ENCODE peak calls at places on chromosomes 7 and 10, in four cellular contexts. One of them, this sample, is unnamed.

GRCh38 chr10:54577682-54578081 is 223.3 kb downstream of the PCDH15 start:
- DNase-seq in fibroblast of lung: no peak
- DNase-seq in IMR-90: no peak
- DNase-seq in mammary epithelial cell: no peak
- DNase-seq in this sample: no peak

GRCh38 chr7:22782616-22783232 is 39.9 kb downstream of the TOMM7 start:
- DNase-seq in fibroblast of lung: peak; percentile 37
- DNase-seq in mammary epithelial cell: peak; percentile 41
- DNase-seq in IMR-90: peak; percentile 54
- DNase-seq in this sample: peak; percentile 49

GRCh38 chr7:30634634-30635201 is 40.0 kb downstream of the GARS1 start:
- DNase-seq in fibroblast of lung: no peak
- DNase-seq in mammary epithelial cell: no peak
- DNase-seq in IMR-90: no peak
- DNase-seq in this sample: no peak

GRCh38 chr7:26159243-26159642 is 7.2 kb downstream of the NFE2L3 start:
- DNase-seq in fibroblast of lung: peak; percentile 55
- DNase-seq in IMR-90: no peak
- DNase-seq in mammary epithelial cell: no peak
- DNase-seq in this sample: no peak

GRCh38 chr7:158740013-158740656 is 35.5 kb upstream of the NCAPG2 start:
- DNase-seq in IMR-90: peak; percentile 91
- DNase-seq in fibroblast of lung: peak; percentile 95
- DNase-seq in mammary epithelial cell: peak; percentile 39
- DNase-seq in this sample: peak; percentile 85

GRCh38 chr10:115049957-115050356 is 43.2 kb upstream of the ATRNL1 start:
- DNase-seq in fibroblast of lung: peak; percentile 68
- DNase-seq in mammary epithelial cell: no peak
- DNase-seq in IMR-90: peak; percentile 8
- DNase-seq in this sample: peak; percentile 29

GRCh38 chr7:30413864-30414263 is 64.7 kb downstream of the NOD1 start:
- DNase-seq in IMR-90: no peak
- DNase-seq in mammary epithelial cell: no peak
- DNase-seq in fibroblast of lung: no peak
- DNase-seq in this sample: no peak

GRCh38 chr10:59057350-59057749 is 119.1 kb upstream of the PHYHIPL start:
- DNase-seq in IMR-90: no peak
- DNase-seq in mammary epithelial cell: no peak
- DNase-seq in fibroblast of lung: no peak
- DNase-seq in this sample: peak; percentile 31

GRCh38 chr7:139647812-139648616 is 124.5 kb downstream of the CLEC2L start:
- DNase-seq in fibroblast of lung: peak; percentile 33
- DNase-seq in IMR-90: peak; percentile 39
- DNase-seq in mammary epithelial cell: no peak
- DNase-seq in this sample: peak; percentile 18

GRCh38 chr10:49397036-49397999 is 1.4 kb upstream of the DRGX start:
- DNase-seq in IMR-90: no peak
- DNase-seq in fibroblast of lung: no peak
- DNase-seq in mammary epithelial cell: no peak
- DNase-seq in this sample: no peak

GRCh38 chr7:28672397-28672797 is 260.1 kb downstream of the CREB5 start:
- DNase-seq in mammary epithelial cell: no peak
- DNase-seq in IMR-90: no peak
- DNase-seq in fibroblast of lung: peak; percentile 18
- DNase-seq in this sample: no peak

GRCh38 chr7:136718191-136718590 is 150.3 kb upstream of the CHRM2 start:
- DNase-seq in IMR-90: no peak
- DNase-seq in mammary epithelial cell: no peak
- DNase-seq in fibroblast of lung: no peak
- DNase-seq in this sample: no peak

GRCh38 chr7:17401806-17402627 is 103.6 kb downstream of the AHR start:
- DNase-seq in IMR-90: no peak
- DNase-seq in mammary epithelial cell: no peak
- DNase-seq in fibroblast of lung: no peak
- DNase-seq in this sample: no peak

GRCh38 chr10:118471863-118472262 is 123.6 kb downstream of the PRLHR start:
- DNase-seq in mammary epithelial cell: peak; percentile 88
- DNase-seq in fibroblast of lung: peak; percentile 57
- DNase-seq in IMR-90: peak; percentile 44
- DNase-seq in this sample: peak; percentile 26

GRCh38 chr10:14386202-14386593 is 55.5 kb upstream of the FRMD4A start:
- DNase-seq in IMR-90: peak; percentile 96
- DNase-seq in mammary epithelial cell: peak; percentile 93
- DNase-seq in fibroblast of lung: peak; percentile 97
- DNase-seq in this sample: peak; percentile 84

GRCh38 chr7:24192053-24192452 is 91.9 kb upstream of the NPY start:
- DNase-seq in mammary epithelial cell: no peak
- DNase-seq in fibroblast of lung: peak; percentile 92
- DNase-seq in IMR-90: peak; percentile 5
- DNase-seq in this sample: no peak

GRCh38 chr10:50473756-50474155 is 150.0 kb downstream of the SGMS1 start:
- DNase-seq in IMR-90: no peak
- DNase-seq in fibroblast of lung: no peak
- DNase-seq in mammary epithelial cell: no peak
- DNase-seq in this sample: no peak

GRCh38 chr10:50471583-50471975 is 152.2 kb downstream of the SGMS1 start:
- DNase-seq in fibroblast of lung: no peak
- DNase-seq in mammary epithelial cell: no peak
- DNase-seq in IMR-90: no peak
- DNase-seq in this sample: no peak

GRCh38 chr10:50480054-50481007 is 143.4 kb downstream of the SGMS1 start:
- DNase-seq in IMR-90: no peak
- DNase-seq in mammary epithelial cell: no peak
- DNase-seq in fibroblast of lung: no peak
- DNase-seq in this sample: no peak

GRCh38 chr10:50472914-50473313 is 150.8 kb downstream of the SGMS1 start:
- DNase-seq in fibroblast of lung: no peak
- DNase-seq in IMR-90: no peak
- DNase-seq in mammary epithelial cell: no peak
- DNase-seq in this sample: no peak

DNA sequence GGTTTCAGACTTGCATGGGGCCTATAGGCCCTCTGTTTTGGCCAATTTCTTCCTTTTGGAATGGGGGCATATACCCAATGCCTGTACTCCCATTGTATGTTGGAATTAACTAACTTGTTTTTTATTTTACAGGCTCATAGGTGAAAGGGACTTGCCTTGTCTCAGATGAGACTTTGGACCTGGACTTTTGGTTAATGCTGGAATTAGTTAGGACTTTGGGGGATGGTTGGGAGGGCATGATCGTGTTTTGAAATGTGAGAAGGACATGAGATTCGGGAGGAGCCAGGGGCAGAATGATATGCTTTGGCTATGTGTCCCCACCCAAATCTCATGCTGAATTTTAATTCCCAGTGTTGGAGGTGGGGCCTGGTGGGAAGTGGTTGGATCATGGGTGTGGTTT is 146.5 kb downstream of the SGMS1 start:
- DNase-seq in mammary epithelial cell: no peak
- DNase-seq in IMR-90: no peak
- DNase-seq in fibroblast of lung: no peak
- DNase-seq in this sample: no peak
- H3K9me3 ChIP-seq in mammary epithelial cell: no peaks in the 10 kb centered on the region
- H3K9me3 ChIP-seq in IMR-90: no peaks in the 10 kb centered on the region
- H3K9me3 ChIP-seq in fibroblast of lung: no peaks in the 10 kb centered on the region
- H3K9me3 ChIP-seq in this sample: no peaks in the 10 kb centered on the region

DNA sequence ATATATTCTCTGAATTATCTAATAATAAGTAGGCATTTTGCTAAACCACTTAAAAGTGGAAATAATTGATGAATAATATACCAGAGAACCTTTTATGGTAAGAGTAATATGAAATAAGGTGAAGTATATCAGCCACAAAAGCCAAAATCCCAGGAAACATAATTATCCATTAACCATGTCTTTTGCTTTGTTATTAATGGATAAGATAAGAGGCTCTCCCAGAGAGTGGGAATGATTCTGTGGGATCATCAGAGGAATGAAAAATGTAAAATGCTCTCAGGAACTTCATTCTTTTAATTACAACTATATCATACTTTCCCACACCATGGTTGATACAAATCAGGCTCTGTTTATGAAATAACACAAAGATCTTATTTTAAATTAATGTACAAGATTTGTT is 391.7 kb upstream of the FZD8 start:
- DNase-seq in mammary epithelial cell: no peak
- DNase-seq in fibroblast of lung: no peak
- DNase-seq in IMR-90: no peak
- DNase-seq in this sample: no peak
- H3K27me3 ChIP-seq in mammary epithelial cell: no peaks in the 10 kb centered on the region
- H3K27me3 ChIP-seq in fibroblast of lung: no peaks in the 10 kb centered on the region
- H3K27me3 ChIP-seq in IMR-90: peaks cover 4% of the 10 kb centered on the region
- H3K27me3 ChIP-seq in this sample: no peaks in the 10 kb centered on the region

GRCh38 chr10:71742301-71743098 is 22.9 kb upstream of the C10orf105 start:
- DNase-seq in mammary epithelial cell: no peak
- DNase-seq in fibroblast of lung: no peak
- DNase-seq in IMR-90: no peak
- DNase-seq in this sample: no peak
- H3K4me3 ChIP-seq in mammary epithelial cell: no peak overlapping the region
- H3K4me3 ChIP-seq in fibroblast of lung: no peak overlapping the region
- H3K4me3 ChIP-seq in IMR-90: no peak overlapping the region
- H3K4me3 ChIP-seq in this sample: no peak overlapping the region

GRCh38 chr7:64494912-64495461 is 67.9 kb downstream of the ZNF680 start:
- DNase-seq in IMR-90: no peak
- DNase-seq in mammary epithelial cell: no peak
- DNase-seq in fibroblast of lung: no peak
- DNase-seq in this sample: peak; percentile 1
- H3K9me3 ChIP-seq in IMR-90: peaks cover 3% of the 10 kb centered on the region
- H3K9me3 ChIP-seq in mammary epithelial cell: peaks cover 13% of the 10 kb centered on the region
- H3K9me3 ChIP-seq in fibroblast of lung: no peaks in the 10 kb centered on the region
- H3K9me3 ChIP-seq in this sample: peaks cover 17% of the 10 kb centered on the region

GRCh38 chr7:1193593-1194424 is 33.8 kb upstream of the ZFAND2A start:
- DNase-seq in mammary epithelial cell: peak; percentile 39
- DNase-seq in fibroblast of lung: peak; percentile 29
- DNase-seq in IMR-90: peak; percentile 39
- DNase-seq in this sample: peak; percentile 71

GRCh38 chr7:1200045-1200444 is 32.6 kb upstream of the UNCX start:
- DNase-seq in IMR-90: peak; percentile 29
- DNase-seq in mammary epithelial cell: no peak
- DNase-seq in fibroblast of lung: peak; percentile 22
- DNase-seq in this sample: peak; percentile 39

GRCh38 chr7:1197997-1198632 is 34.6 kb upstream of the UNCX start:
- DNase-seq in mammary epithelial cell: peak; percentile 30
- DNase-seq in IMR-90: peak; percentile 94
- DNase-seq in fibroblast of lung: peak; percentile 79
- DNase-seq in this sample: peak; percentile 56

GRCh38 chr7:1192171-1192676 is 32.2 kb upstream of the ZFAND2A start:
- DNase-seq in fibroblast of lung: peak; percentile 76
- DNase-seq in IMR-90: peak; percentile 95
- DNase-seq in mammary epithelial cell: peak; percentile 59
- DNase-seq in this sample: peak; percentile 19

GRCh38 chr7:1196950-1197349 is 35.7 kb upstream of the UNCX start:
- DNase-seq in mammary epithelial cell: no peak
- DNase-seq in fibroblast of lung: no peak
- DNase-seq in IMR-90: no peak
- DNase-seq in this sample: no peak
- H3K27me3 ChIP-seq in mammary epithelial cell: peaks cover 3% of the 10 kb centered on the region
- H3K27me3 ChIP-seq in fibroblast of lung: peaks cover 4% of the 10 kb centered on the region
- H3K27me3 ChIP-seq in IMR-90: peaks cover 20% of the 10 kb centered on the region
- H3K27me3 ChIP-seq in this sample: peaks cover 34% of the 10 kb centered on the region

GRCh38 chr7:94656925-94657731 is 1.2 kb upstream of the SGCE start:
- DNase-seq in mammary epithelial cell: peak; percentile 40
- DNase-seq in fibroblast of lung: peak; percentile 41
- DNase-seq in IMR-90: peak; percentile 40
- DNase-seq in this sample: peak; percentile 55

GRCh38 chr7:94655884-94656657 is at the start of gene SGCE:
- DNase-seq in fibroblast of lung: peak; percentile 78
- DNase-seq in mammary epithelial cell: peak; percentile 71
- DNase-seq in IMR-90: peak; percentile 71
- DNase-seq in this sample: peak; percentile 78

GRCh38 chr7:94660006-94660405 is 4.1 kb upstream of the SGCE start:
- DNase-seq in fibroblast of lung: no peak
- DNase-seq in IMR-90: no peak
- DNase-seq in mammary epithelial cell: no peak
- DNase-seq in this sample: no peak

GRCh38 chr7:94656658-94656924 is 658 bp upstream of the SGCE start:
- DNase-seq in mammary epithelial cell: no peak
- DNase-seq in IMR-90: no peak
- DNase-seq in fibroblast of lung: no peak
- DNase-seq in this sample: no peak

DNA sequence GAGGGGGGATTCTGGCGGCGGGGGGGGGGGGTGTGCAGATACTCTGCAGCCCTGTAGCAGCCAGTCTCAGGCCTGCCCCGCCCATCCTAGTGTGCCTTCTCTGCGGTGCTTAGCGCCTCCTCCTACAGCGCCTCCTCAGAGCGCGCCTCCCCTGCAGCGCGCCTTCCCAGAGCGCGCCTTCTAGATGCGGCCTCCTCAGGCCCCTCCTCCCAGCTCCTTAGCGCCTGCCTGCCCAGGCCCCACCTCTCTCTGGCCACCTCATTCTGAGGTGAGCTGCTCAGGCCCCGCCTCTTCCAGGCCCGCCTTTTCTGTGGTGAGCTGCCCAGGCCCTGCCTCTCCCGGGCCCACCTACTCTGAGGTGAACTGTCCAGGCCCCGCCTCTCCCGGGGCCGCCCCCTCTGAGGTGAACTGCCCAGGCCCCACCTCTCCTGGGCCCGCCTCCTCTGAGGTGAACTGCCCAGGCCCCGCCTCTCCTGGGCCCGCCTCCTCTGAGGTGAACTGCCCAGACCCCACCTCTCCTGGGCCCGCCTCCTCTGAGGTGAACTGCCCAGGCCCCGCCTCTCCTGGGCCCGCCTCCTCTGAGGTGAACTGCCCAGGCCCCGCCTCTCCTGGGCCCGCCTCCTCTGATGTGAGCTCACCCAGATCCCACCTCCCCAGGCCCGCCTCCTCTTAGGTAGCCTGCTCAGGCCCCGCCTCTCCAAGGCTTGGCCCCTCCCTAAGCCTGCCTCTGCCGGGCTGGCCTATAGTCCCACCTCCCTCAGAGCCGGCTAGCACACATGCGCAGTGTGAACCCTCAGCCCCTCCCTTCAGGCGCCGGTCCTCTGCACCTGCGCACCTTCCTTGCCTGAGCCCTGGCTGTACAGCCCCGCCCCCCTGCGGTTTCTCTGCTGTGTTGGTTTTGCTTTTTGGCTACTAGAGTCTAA is 2.1 kb upstream of the SGCE start:
- DNase-seq in fibroblast of lung: peak; percentile 93
- DNase-seq in mammary epithelial cell: peak; percentile 96
- DNase-seq in IMR-90: peak; percentile 90
- DNase-seq in this sample: peak; percentile 83
- H3K4me3 ChIP-seq in fibroblast of lung: peak overlapping the region; percentile 29
- H3K4me3 ChIP-seq in mammary epithelial cell: peak overlapping the region; percentile 37
- H3K4me3 ChIP-seq in IMR-90: peak overlapping the region; percentile 58
- H3K4me3 ChIP-seq in this sample: peak overlapping the region; percentile 77

GRCh38 chr10:37384923-37385322 is 259.5 kb downstream of the ANKRD30A start:
- DNase-seq in mammary epithelial cell: no peak
- DNase-seq in fibroblast of lung: no peak
- DNase-seq in IMR-90: no peak
- DNase-seq in this sample: no peak

GRCh38 chr10:37381271-37381670 is 255.9 kb downstream of the ANKRD30A start:
- DNase-seq in mammary epithelial cell: no peak
- DNase-seq in IMR-90: no peak
- DNase-seq in fibroblast of lung: no peak
- DNase-seq in this sample: no peak

DNA sequence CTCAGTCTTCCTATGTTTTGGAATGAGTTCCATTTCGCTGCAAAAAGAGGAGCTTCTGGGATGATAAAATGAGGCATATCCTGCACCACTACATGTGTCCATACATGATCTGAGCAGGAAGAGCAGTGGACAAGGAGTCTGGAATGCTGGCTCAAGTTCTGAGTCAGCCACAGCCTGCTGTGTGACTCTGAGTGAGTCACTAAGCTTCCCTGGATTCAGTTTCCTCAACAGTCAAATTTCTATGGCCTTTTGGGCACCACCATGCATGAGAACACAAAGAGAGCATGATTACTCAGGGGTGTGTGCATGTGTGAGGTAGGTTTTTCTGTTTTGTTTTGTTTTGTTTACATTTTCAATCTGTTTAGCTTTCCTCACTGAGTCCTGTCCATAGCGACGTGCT is 254.6 kb downstream of the ANKRD30A start:
- DNase-seq in mammary epithelial cell: peak; percentile 90
- DNase-seq in fibroblast of lung: no peak
- DNase-seq in IMR-90: no peak
- DNase-seq in this sample: no peak
- H3K9me3 ChIP-seq in mammary epithelial cell: peaks cover 7% of the 10 kb centered on the region
- H3K9me3 ChIP-seq in fibroblast of lung: no peaks in the 10 kb centered on the region
- H3K9me3 ChIP-seq in IMR-90: peaks cover 16% of the 10 kb centered on the region
- H3K9me3 ChIP-seq in this sample: no peaks in the 10 kb centered on the region

This sample was measured in adipocyte.